ENCODE peak calls at places on chromosome 18, in six cellular contexts. W, R, V, S, H and Z are unnamed samples. For H3K4me1 and H3K27me3, the result is how much of the 10 kb centered on the place peaks cover.

GRCh38 chr18:78410094-78410786 is 569.4 kb upstream of the SALL3 start:
- DNase-seq in H (no peak), R (no peak), V (no peak), S (no peak), W (no peak), Z (no peak)

GRCh38 chr18:25453556-25454269 is 101.7 kb upstream of the ZNF521 start:
- DNase-seq in S (peak), W (no peak), H (no peak), V (no peak), R (no peak), Z (no peak)

GRCh38 chr18:44503854-44504253 is 176.8 kb upstream of the SETBP1 start:
- DNase-seq in V (no peak), H (no peak), S (no peak), R (no peak), W (no peak), Z (no peak)

GRCh38 chr18:54805571-54806334 is 22.5 kb upstream of the RAB27B start:
- DNase-seq in S (peak), H (no peak), V (peak), W (no peak), R (no peak), Z (no peak)

GRCh38 chr18:22848618-22849017 is 84.5 kb upstream of the RBBP8 start:
- DNase-seq in H (no peak), V (no peak), W (no peak), R (no peak), S (peak), Z (no peak)

GRCh38 chr18:36756262-36756661 is 72.5 kb downstream of the TPGS2 start:
- DNase-seq in V (no peak), R (no peak), S (no peak), W (no peak), H (no peak), Z (no peak)

GRCh38 chr18:23585897-23586248 is 433 bp downstream of the NPC1 start:
- DNase-seq in V (no peak), S (no peak), W (no peak), R (no peak), H (no peak), Z (no peak)

GRCh38 chr18:62399781-62400308 is 74.7 kb downstream of the TNFRSF11A start:
- DNase-seq in H (peak), W (no peak), S (no peak), V (no peak), R (no peak), Z (peak)

GRCh38 chr18:62829936-62830335 is 114.6 kb downstream of the PHLPP1 start:
- DNase-seq in V (no peak), H (no peak), S (peak), W (no peak), R (no peak), Z (no peak)

GRCh38 chr18:33746261-33746660 is 168.2 kb downstream of the ASXL3 start:
- DNase-seq in R (no peak), V (no peak), S (no peak), W (no peak), H (no peak), Z (no peak)

DNA sequence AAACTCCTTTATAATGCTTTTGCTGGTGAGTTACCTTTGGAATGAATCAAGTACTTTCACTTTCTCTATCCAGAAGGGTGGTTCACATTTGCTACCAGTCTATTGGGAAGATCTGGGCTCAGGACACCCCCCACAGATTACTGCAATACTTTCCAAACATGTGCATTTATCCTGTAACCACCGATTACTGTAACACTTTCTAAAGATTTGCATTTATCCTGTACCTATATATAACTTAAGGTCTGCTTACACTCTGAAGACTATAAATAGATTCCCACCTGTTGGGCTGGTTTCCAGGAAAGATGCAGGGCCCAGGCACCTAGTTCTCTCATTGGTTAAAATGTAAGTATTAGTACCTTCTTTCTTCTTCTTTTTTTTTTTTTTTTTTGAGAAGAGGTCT is 113.0 kb upstream of the NEDD4L start:
- DNase-seq in W (no peak), R (no peak), S (no peak), V (no peak), H (no peak), Z (no peak)
- H3K4me1 ChIP-seq in W (under half), R (under half), S (under half), V (under half), H (under half), Z (under half)

GRCh38 chr18:63975632-63976031 is 5.8 kb downstream of the SERPINB8 start:
- DNase-seq in S (no peak), R (no peak), W (no peak), H (no peak), V (no peak), Z (no peak)
- H3K27me3 ChIP-seq in S (under half), R (under half), W (under half), H (half or more), V (under half), Z (under half)

GRCh38 chr18:21701621-21702020 is 3.0 kb downstream of the ABHD3 start:
- DNase-seq in H (no peak), S (no peak), W (no peak), R (no peak), V (no peak), Z (no peak)

GRCh38 chr18:21702602-21703001 is 2.0 kb downstream of the ABHD3 start:
- DNase-seq in R (no peak), S (no peak), W (no peak), V (no peak), H (no peak), Z (no peak)

GRCh38 chr18:21704603-21705364 is at the start of gene ABHD3:
- DNase-seq in S (peak), H (peak), R (peak), V (peak), W (peak), Z (peak)

GRCh38 chr18:21706386-21706865 is 1.9 kb upstream of the ABHD3 start:
- DNase-seq in V (no peak), W (no peak), R (no peak), S (no peak), H (no peak), Z (no peak)

DNA sequence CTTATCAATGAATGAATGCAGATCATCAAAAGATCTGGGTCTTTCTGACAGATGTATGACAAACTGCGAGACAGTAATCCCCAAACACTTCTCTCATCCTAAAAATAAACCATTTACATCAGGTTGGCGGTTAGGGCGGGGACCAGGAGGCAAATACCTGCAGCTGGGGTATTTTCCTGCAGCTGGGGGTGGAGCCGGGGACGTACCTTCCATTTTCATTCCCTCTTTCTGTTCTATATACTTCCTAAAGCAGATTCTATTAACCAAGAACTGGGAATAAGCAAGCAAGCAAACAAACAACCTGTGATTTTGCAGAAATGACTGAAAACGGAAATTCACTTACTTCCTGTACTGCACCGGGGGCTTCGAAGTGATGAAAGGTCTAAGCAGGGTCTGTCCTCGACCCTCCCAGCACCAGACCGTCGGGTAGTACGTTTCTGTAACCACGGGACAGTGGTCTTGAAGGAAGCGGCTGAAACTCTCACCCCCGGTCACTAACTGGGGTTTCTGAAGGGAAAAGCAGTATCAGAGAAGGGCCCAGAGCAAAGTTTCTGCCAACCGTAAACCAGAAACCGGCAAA is 1.2 kb downstream of the ABHD3 start:
- DNase-seq in V (no peak), S (peak), W (no peak), R (no peak), H (peak), Z (no peak)
- H3K4me3 ChIP-seq in V (peak), S (peak), W (peak), R (peak), H (peak), Z (peak)

DNA sequence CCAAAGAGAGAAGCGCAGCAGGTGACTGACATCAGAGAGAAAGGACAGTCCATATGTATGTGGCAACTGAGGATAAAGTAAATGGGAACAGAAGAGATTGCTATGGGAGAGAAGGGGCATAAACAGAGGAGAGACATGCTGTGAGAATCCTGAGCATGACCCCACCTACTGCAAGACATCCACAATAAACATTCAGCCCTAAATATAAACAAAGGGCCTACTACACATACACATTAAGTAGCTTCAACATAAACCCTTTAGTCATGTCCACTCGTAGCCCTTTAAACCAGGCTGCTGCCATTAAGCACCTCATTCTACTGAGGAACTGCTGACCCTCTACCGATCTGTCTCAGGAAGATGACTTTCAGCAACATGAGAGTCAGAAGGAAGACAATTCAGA is 32.9 kb downstream of the CCBE1 start:
- DNase-seq in H (no peak), S (peak), V (no peak), R (no peak), W (no peak), Z (no peak)
- H3K4me1 ChIP-seq in H (under half), S (under half), V (under half), R (under half), W (under half), Z (under half)